ENCODE peak calls at places on chromosome 3, in ten cellular contexts. H is colonic mucosa; R is effector memory CD4-positive, alpha-beta T cell; I is heart right ventricle; U is GM06990; Q is uterus; X is naive thymus-derived CD4-positive, alpha-beta T cell; J is stomach; W is GM23248; P is right cardiac atrium. D is an unnamed sample. For H3K27me3, the result is how much of the 10 kb centered on the place peaks cover.

GRCh38 chr3:84904819-84905555 is 53.8 kb upstream of the CADM2 start:
- DNase-seq in H (no peak), R (no peak), I (no peak), U (no peak), Q (no peak), X (no peak), J (no peak), W (no peak), P (no peak), D (no peak)

GRCh38 chr3:62374375-62374876 is 1.1 kb upstream of the FEZF2 start:
- DNase-seq in H (no peak), R (no peak), I (no peak), U (no peak), Q (no peak), X (no peak), J (no peak), W (peak), P (no peak), D (no peak)

GRCh38 chr3:132660745-132661067 is 577 bp downstream of the UBA5 start:
- DNase-seq in H (peak), R (no peak), I (no peak), U (no peak), Q (no peak), X (no peak), J (no peak), W (peak), P (no peak), D (no peak)

GRCh38 chr3:123725652-123726400 is 141.0 kb upstream of the HACD2 start:
- DNase-seq in H (no peak), R (no peak), I (no peak), U (no peak), Q (no peak), X (no peak), J (no peak), W (no peak), P (no peak), D (no peak)

GRCh38 chr3:131491084-131491483 is 11.7 kb downstream of the MRPL3 start:
- DNase-seq in H (no peak), R (no peak), I (no peak), U (no peak), Q (no peak), X (no peak), J (no peak), W (no peak), P (no peak), D (no peak)

GRCh38 chr3:187777331-187778046 is 32.2 kb upstream of the BCL6 start:
- DNase-seq in H (no peak), R (peak), I (no peak), U (peak), Q (no peak), X (peak), J (no peak), W (peak), P (no peak), D (peak)

GRCh38 chr3:33858131-33858530 is 59.7 kb downstream of the PDCD6IP start:
- DNase-seq in H (no peak), R (no peak), I (no peak), U (no peak), Q (no peak), X (no peak), J (no peak), W (peak), P (no peak), D (no peak)

GRCh38 chr3:28743843-28744242 is 395.2 kb upstream of the AZI2 start:
- DNase-seq in H (no peak), R (no peak), I (no peak), U (no peak), Q (no peak), X (no peak), J (peak), W (no peak), P (no peak), D (no peak)

GRCh38 chr3:36362216-36362615 is 18.1 kb upstream of the STAC start:
- DNase-seq in H (no peak), R (no peak), I (no peak), U (no peak), Q (no peak), X (no peak), J (no peak), W (peak), P (no peak), D (no peak)

GRCh38 chr3:197354195-197355059 is 56.0 kb upstream of the DLG1 start:
- DNase-seq in H (peak), R (no peak), I (peak), U (no peak), Q (peak), X (no peak), J (peak), W (peak), P (peak), D (no peak)

GRCh38 chr3:123442125-123442524 is 6.8 kb downstream of the ADCY5 start:
- DNase-seq in H (no peak), R (no peak), I (no peak), U (no peak), Q (no peak), X (no peak), J (no peak), W (no peak), P (no peak), D (no peak)

GRCh38 chr3:52237006-52237658 is 1.8 kb downstream of the TWF2 start:
- DNase-seq in H (no peak), R (no peak), I (no peak), U (no peak), Q (no peak), X (peak), J (no peak), W (no peak), P (peak), D (no peak)

GRCh38 chr3:156135921-156136655 is 15.7 kb downstream of the KCNAB1 start:
- DNase-seq in H (no peak), R (no peak), I (no peak), U (no peak), Q (no peak), X (no peak), J (no peak), W (no peak), P (no peak), D (no peak)

GRCh38 chr3:149020839-149021252 is 29.5 kb downstream of the GYG1 start:
- DNase-seq in H (no peak), R (no peak), I (no peak), U (no peak), Q (no peak), X (no peak), J (no peak), W (peak), P (no peak), D (no peak)

GRCh38 chr3:195870442-195870841 is 37.9 kb downstream of the TNK2 start:
- DNase-seq in H (no peak), R (no peak), I (no peak), U (no peak), Q (no peak), X (no peak), J (peak), W (peak), P (peak), D (no peak)

GRCh38 chr3:158953131-158953530 is 151.3 kb downstream of the MFSD1 start:
- DNase-seq in H (no peak), R (no peak), I (no peak), U (no peak), Q (no peak), X (no peak), J (no peak), W (peak), P (no peak), D (no peak)

GRCh38 chr3:141708367-141708766 is 29.7 kb upstream of the RNF7 start:
- DNase-seq in H (no peak), R (no peak), I (no peak), U (no peak), Q (no peak), X (no peak), J (no peak), W (peak), P (no peak), D (no peak)

GRCh38 chr3:58686847-58687246 is 20.3 kb upstream of the FAM3D start:
- DNase-seq in H (no peak), R (no peak), I (no peak), U (no peak), Q (no peak), X (no peak), J (no peak), W (no peak), P (no peak), D (no peak)

GRCh38 chr3:185658504-185658912 is 72.4 kb downstream of the SENP2 start:
- DNase-seq in H (no peak), R (no peak), I (no peak), U (no peak), Q (peak), X (no peak), J (peak), W (peak), P (peak), D (no peak)

GRCh38 chr3:192422321-192422997 is 304.9 kb downstream of the FGF12 start:
- DNase-seq in H (no peak), R (no peak), I (no peak), U (no peak), Q (no peak), X (no peak), J (no peak), W (peak), P (no peak), D (no peak)

GRCh38 chr3:55247666-55248065 is 239.4 kb downstream of the WNT5A start:
- DNase-seq in H (no peak), R (no peak), I (no peak), U (no peak), Q (no peak), X (no peak), J (no peak), W (no peak), P (no peak), D (no peak)

DNA sequence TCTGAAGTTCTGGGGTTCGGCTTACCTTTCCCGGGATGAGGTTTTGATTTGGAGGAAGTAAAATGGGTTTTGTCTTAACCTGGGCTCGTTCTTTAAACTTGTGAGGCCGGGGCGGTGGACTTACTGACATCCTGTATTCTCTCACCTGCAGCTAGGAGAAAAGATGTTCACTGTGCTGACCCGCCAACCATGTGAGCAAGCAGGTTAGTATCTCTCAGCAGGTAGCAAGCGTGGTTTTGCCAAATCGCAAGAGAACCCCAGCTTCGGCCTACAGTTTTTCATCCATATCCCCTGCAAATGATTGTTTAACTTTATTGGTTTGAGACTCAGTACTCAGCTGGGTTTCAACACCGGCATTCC is 891 bp downstream of the ENTPD3 start:
- DNase-seq in H (no peak), R (no peak), I (no peak), U (no peak), Q (no peak), X (no peak), J (no peak), W (no peak), P (no peak), D (no peak)
- H3K27me3 ChIP-seq in H (under half), R (under half), I (under half), U (under half), Q (under half), X (under half), J (under half), W (under half), P (under half), D (under half)

GRCh38 chr3:70618151-70618550 is 305.7 kb upstream of the MDFIC2 start:
- DNase-seq in H (no peak), R (no peak), I (no peak), U (no peak), Q (no peak), X (no peak), J (no peak), W (no peak), P (no peak), D (no peak)
- H3K27me3 ChIP-seq in H (under half), R (under half), I (under half), U (under half), Q (under half), X (under half), J (under half), W (under half), P (under half), D (under half)

GRCh38 chr3:189781384-189781783 is 150.2 kb downstream of the TP63 start:
- DNase-seq in H (peak), R (no peak), I (no peak), U (no peak), Q (no peak), X (no peak), J (no peak), W (no peak), P (no peak), D (no peak)
- H3K27me3 ChIP-seq in H (under half), R (under half), I (under half), U (under half), Q (under half), X (under half), J (under half), W (under half), P (under half), D (under half)

DNA sequence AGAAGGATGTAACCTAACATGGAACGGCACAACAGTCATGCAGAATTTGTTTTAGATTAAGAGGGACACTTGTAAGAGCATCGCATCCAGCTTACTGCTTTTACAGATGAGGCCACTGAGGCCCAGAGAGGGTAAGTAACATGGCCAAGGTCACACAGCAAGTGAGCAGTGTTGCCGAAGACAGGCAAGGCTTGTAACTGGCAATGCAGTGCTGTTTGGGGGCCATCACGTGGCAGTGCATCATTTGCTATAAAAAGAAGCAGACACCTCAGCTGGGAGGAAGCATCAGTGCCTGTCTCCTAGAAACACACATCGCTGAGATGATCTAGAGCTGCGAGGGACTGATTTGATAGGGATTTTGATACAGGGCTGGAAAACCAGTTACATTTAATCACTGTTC is 108.2 kb upstream of the PROK2 start:
- DNase-seq in H (no peak), R (no peak), I (no peak), U (no peak), Q (no peak), X (no peak), J (no peak), W (no peak), P (no peak), D (no peak)
- H3K27me3 ChIP-seq in H (under half), R (under half), I (under half), U (under half), Q (under half), X (under half), J (under half), W (under half), P (under half), D (under half)

GRCh38 chr3:122313261-122313660 is 11.8 kb upstream of the CSTA start:
- DNase-seq in H (no peak), R (no peak), I (no peak), U (no peak), Q (no peak), X (no peak), J (no peak), W (peak), P (no peak), D (no peak)
- H3K27me3 ChIP-seq in H (under half), R (under half), I (under half), U (under half), Q (under half), X (under half), J (under half), W (under half), P (under half), D (under half)

GRCh38 chr3:134795776-134796312 is 784 bp downstream of the EPHB1 start:
- DNase-seq in H (no peak), R (no peak), I (no peak), U (no peak), Q (no peak), X (no peak), J (no peak), W (peak), P (peak), D (no peak)
- H3K27me3 ChIP-seq in H (under half), R (under half), I (under half), U (under half), Q (under half), X (under half), J (under half), W (under half), P (under half), D (under half)

DNA sequence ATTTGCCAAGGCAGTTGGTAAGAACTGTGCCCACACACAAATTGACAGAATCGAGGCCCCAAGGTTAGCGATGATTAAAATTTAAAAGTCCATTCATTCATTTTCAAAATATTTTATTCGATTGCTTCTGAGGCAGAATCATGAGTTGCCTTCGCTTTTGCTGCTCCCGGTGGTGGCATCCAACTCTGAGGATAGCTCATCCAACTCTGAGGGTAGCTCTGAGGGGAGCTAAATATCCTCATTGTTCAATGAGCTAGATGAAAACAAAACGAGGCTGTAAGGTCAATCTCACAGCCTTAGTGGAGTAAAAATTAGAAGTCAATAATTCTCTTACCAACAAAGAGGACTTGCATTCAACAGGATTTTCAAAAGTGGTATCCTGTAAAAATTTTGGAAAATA is 901 bp upstream of the CHL1 start:
- DNase-seq in H (no peak), R (no peak), I (no peak), U (no peak), Q (no peak), X (no peak), J (no peak), W (no peak), P (no peak), D (no peak)
- H3K27me3 ChIP-seq in H (under half), R (under half), I (half or more), U (under half), Q (under half), X (under half), J (under half), W (under half), P (under half), D (under half)

DNA sequence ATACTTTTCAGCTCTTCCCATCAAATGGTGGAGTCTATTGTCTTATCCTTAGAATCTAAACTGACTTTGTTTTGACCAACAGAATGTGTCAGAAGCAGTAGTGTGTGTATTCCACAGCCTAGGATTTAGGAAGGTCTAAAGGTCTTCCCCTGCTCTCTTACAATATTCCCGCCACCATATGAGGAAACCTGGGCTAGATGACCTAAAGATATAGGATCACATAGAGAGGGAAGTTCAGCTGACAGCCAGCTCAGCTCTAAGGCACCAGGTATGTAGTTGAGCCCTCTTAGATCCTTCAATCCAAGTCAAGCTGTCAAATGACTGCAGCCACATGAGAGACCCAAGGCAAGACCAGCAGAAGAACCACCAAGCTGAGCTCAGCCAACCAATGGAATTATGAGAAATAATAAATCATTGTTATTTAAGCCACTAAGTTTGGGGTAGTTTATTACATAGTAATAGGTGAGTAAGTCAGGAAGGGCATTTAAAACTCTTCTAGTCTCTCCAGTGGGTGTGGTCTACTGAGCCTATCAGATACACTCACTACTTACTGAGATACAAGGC is 227.7 kb upstream of the HES1 start:
- DNase-seq in H (no peak), R (no peak), I (no peak), U (no peak), Q (no peak), X (no peak), J (no peak), W (no peak), P (no peak), D (no peak)
- H3K27me3 ChIP-seq in H (under half), R (under half), I (under half), U (under half), Q (under half), X (under half), J (under half), W (under half), P (under half), D (under half)

GRCh38 chr3:181730934-181731333 is 19.2 kb downstream of the SOX2 start:
- DNase-seq in H (no peak), R (no peak), I (no peak), U (no peak), Q (no peak), X (no peak), J (no peak), W (no peak), P (no peak), D (no peak)
- H3K27me3 ChIP-seq in H (under half), R (under half), I (half or more), U (under half), Q (under half), X (under half), J (under half), W (under half), P (under half), D (under half)

GRCh38 chr3:42263354-42264346 is 2.3 kb downstream of the CCK start:
- DNase-seq in H (no peak), R (no peak), I (no peak), U (no peak), Q (no peak), X (no peak), J (no peak), W (peak), P (no peak), D (peak)
- H3K27me3 ChIP-seq in H (under half), R (under half), I (half or more), U (under half), Q (under half), X (under half), J (under half), W (under half), P (under half), D (under half)